ENCODE peak calls at places on chromosomes 13 and 19, in four cellular contexts. One of them, this sample, is unnamed.

GRCh38 chr13:94656766-94657165 is 55.1 kb downstream of the GPR180 start:
- DNase-seq in K562: peak; percentile 54
- DNase-seq in Panc1: no peak
- DNase-seq in GM23338: peak; percentile 6
- DNase-seq in this sample: peak; percentile 35

GRCh38 chr13:49652691-49653305 is 24.5 kb downstream of the ARL11 start:
- DNase-seq in K562: peak; percentile 64
- DNase-seq in Panc1: no peak
- DNase-seq in GM23338: peak; percentile 85
- DNase-seq in this sample: peak; percentile 52

GRCh38 chr13:100773923-100774641 is 99.5 kb upstream of the TMTC4 start:
- DNase-seq in K562: no peak
- DNase-seq in Panc1: no peak
- DNase-seq in GM23338: peak; percentile 52
- DNase-seq in this sample: no peak

GRCh38 chr19:49142866-49143335 is 12.3 kb downstream of the HRC start:
- DNase-seq in K562: peak; percentile 94
- DNase-seq in Panc1: no peak
- DNase-seq in GM23338: peak; percentile 99
- DNase-seq in this sample: peak; percentile 93

GRCh38 chr13:37102896-37103295 is 2.6 kb downstream of the CSNK1A1L start:
- DNase-seq in K562: no peak
- DNase-seq in Panc1: no peak
- DNase-seq in GM23338: no peak
- DNase-seq in this sample: no peak

GRCh38 chr13:50901701-50902100 is 7.9 kb upstream of the RNASEH2B start:
- DNase-seq in K562: no peak
- DNase-seq in Panc1: no peak
- DNase-seq in GM23338: no peak
- DNase-seq in this sample: no peak

GRCh38 chr19:5059767-5060166 is 90.9 kb downstream of the KDM4B start:
- DNase-seq in K562: no peak
- DNase-seq in Panc1: no peak
- DNase-seq in GM23338: no peak
- DNase-seq in this sample: no peak

GRCh38 chr13:27012482-27013197 is 159.0 kb downstream of the USP12 start:
- DNase-seq in K562: no peak
- DNase-seq in Panc1: no peak
- DNase-seq in GM23338: no peak
- DNase-seq in this sample: no peak

GRCh38 chr13:26529441-26529840 is 28.0 kb upstream of the WASF3 start:
- DNase-seq in K562: peak; percentile 43
- DNase-seq in Panc1: no peak
- DNase-seq in GM23338: peak; percentile 78
- DNase-seq in this sample: peak; percentile 3

GRCh38 chr13:30355405-30355741 is 48.0 kb upstream of the KATNAL1 start:
- DNase-seq in K562: peak; percentile 54
- DNase-seq in Panc1: no peak
- DNase-seq in GM23338: peak; percentile 57
- DNase-seq in this sample: no peak

GRCh38 chr19:58345558-58345957 is 7.7 kb downstream of the A1BG start:
- DNase-seq in K562: no peak
- DNase-seq in Panc1: no peak
- DNase-seq in GM23338: no peak
- DNase-seq in this sample: no peak

GRCh38 chr19:44890366-44891015 is 563 bp upstream of the TOMM40 start:
- DNase-seq in K562: peak; percentile 100
- DNase-seq in Panc1: peak; percentile 97
- DNase-seq in GM23338: peak; percentile 100
- DNase-seq in this sample: peak; percentile 100

GRCh38 chr13:91564422-91564821 is 166.0 kb downstream of the GPC5 start:
- DNase-seq in K562: no peak
- DNase-seq in Panc1: no peak
- DNase-seq in GM23338: no peak
- DNase-seq in this sample: no peak

GRCh38 chr19:13505761-13506549 is at the start of gene CACNA1A:
- DNase-seq in K562: no peak
- DNase-seq in Panc1: no peak
- DNase-seq in GM23338: peak; percentile 73
- DNase-seq in this sample: no peak

GRCh38 chr13:30334663-30335386 is 27.5 kb upstream of the KATNAL1 start:
- DNase-seq in K562: peak; percentile 73
- DNase-seq in Panc1: no peak
- DNase-seq in GM23338: peak; percentile 82
- DNase-seq in this sample: peak; percentile 25

DNA sequence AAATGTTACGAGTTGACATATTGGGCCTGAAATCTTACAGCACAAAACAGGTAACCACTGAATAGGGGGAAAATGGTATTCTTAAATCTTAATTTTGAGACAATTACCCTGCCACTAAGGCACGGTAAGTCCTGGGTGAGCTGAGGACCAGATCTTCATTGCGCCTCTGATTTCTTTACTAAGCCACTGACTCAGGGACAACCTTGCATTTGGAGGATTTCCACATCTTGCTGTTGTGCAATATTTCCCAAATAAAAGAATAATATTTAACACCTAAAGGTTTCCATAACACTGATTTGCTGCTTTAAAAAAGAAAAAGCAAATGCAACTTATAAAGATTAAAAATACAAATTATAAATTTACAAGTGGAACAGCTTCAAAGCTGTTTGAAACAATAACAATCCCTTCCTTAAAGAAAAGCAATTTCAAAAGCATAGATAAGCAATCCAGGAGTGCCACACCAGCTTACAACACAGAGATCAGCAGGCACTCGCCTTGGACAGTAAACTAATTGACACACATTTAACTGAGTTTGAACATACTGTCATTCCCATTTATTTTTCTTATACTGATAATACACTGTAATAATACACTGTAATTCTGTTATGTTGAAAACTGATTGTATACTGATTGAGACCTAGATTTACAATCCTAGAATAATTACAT is 79.6 kb upstream of the DOCK9 start:
- DNase-seq in K562: no peak
- DNase-seq in Panc1: no peak
- DNase-seq in GM23338: no peak
- DNase-seq in this sample: peak; percentile 42
- TF ChIP-seq REST in K562: no peak
- TF ChIP-seq REST in Panc1: no peak
- TF ChIP-seq REST in GM23338: no peak
- TF ChIP-seq REST in this sample: no peak

GRCh38 chr19:14571695-14572490 is at the start of gene NDUFB7:
- DNase-seq in K562: peak; percentile 98
- DNase-seq in Panc1: peak; percentile 82
- DNase-seq in GM23338: peak; percentile 98
- DNase-seq in this sample: peak; percentile 96
- TF ChIP-seq REST in K562: peak; percentile 73
- TF ChIP-seq REST in Panc1: no peak
- TF ChIP-seq REST in GM23338: no peak
- TF ChIP-seq REST in this sample: no peak

DNA sequence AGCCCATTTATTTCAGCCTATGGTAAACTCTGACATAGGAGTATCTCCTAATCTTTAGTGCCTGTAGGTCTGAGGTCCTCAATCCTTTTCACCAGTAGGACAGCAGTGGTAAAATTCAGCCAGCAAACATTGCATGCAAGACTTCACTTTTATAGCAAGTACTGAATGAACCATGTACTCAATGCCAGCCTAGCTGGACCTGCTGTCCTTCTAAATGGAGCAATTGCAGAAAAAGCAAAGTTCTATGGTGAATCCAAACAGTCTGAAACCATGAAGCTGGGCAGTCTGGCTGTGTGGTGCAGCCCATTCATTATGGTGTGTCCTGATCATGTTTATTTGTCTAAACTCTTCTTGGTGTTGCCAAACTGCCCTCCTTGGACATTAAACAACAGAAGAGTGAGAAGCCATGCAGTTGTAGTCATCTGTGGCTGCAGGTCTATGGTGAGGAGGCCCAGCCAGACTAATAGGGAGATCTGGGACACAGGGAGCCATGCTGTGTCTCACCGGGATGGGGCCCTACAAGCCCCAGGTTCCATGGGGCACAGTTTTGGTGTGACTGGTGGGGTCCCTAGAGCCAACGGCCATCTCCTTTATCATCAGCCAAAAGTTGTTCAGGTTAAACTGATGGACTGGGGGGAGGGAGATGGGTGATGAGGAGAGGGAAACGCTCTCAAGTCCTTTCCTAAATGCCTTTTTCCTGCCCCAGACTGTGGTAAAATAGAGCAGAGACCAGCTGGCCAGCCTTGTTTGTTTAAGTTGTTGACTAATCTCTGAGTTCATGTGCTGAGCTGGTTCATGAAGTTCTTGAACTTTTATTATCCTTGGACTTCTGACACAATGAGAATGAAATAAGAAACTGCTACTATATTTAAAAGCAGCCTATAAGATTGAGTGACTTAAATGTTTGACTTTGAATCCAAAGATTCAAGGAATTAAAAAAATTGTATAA is 20.6 kb upstream of the TNFSF11 start:
- DNase-seq in K562: no peak
- DNase-seq in Panc1: no peak
- DNase-seq in GM23338: no peak
- DNase-seq in this sample: no peak
- TF ChIP-seq REST in K562: no peak
- TF ChIP-seq REST in Panc1: no peak
- TF ChIP-seq REST in GM23338: no peak
- TF ChIP-seq REST in this sample: no peak

GRCh38 chr19:7506385-7507328 is 9.2 kb upstream of the ZNF358 start:
- DNase-seq in K562: peak; percentile 97
- DNase-seq in Panc1: peak; percentile 94
- DNase-seq in GM23338: peak; percentile 100
- DNase-seq in this sample: peak; percentile 62
- TF ChIP-seq REST in K562: no peak
- TF ChIP-seq REST in Panc1: no peak
- TF ChIP-seq REST in GM23338: no peak
- TF ChIP-seq REST in this sample: no peak

This sample was measured in A549.